ENCODE peak calls at places on chromosomes 13 and 19, in ten cellular contexts. G, Z, C, N, F, L, S, W, X and J are unnamed samples.

GRCh38 chr13:44396963-44397580 is 23.4 kb downstream of the SERP2 start:
- DNase-seq in G (no peak), Z (no peak), C (no peak), N (peak; percentile 92), F (no peak), L (peak; percentile 59), S (peak; percentile 64), W (no peak), X (no peak), J (peak; percentile 44)

GRCh38 chr13:50910483-50910805 is 853 bp downstream of the RNASEH2B start:
- DNase-seq in G (no peak), Z (no peak), C (no peak), N (peak; percentile 37), F (no peak), L (no peak), S (peak; percentile 57), W (peak; percentile 5), X (peak; percentile 65), J (peak; percentile 47)

GRCh38 chr13:58852076-58852475 is 1220.5 kb downstream of the PCDH17 start:
- DNase-seq in G (no peak), Z (no peak), C (no peak), N (peak; percentile 2), F (no peak), L (no peak), S (no peak), W (peak; percentile 19), X (peak; percentile 71), J (no peak)

GRCh38 chr19:956747-957451 is 27.2 kb upstream of the WDR18 start:
- DNase-seq in G (no peak), Z (no peak), C (no peak), N (peak; percentile 36), F (no peak), L (no peak), S (peak; percentile 84), W (peak; percentile 78), X (no peak), J (no peak)

GRCh38 chr13:107305178-107305577 is 737.2 kb upstream of the ARGLU1 start:
- DNase-seq in G (no peak), Z (no peak), C (no peak), N (no peak), F (no peak), L (no peak), S (no peak), W (no peak), X (no peak), J (no peak)

GRCh38 chr13:52393572-52394357 is 12.2 kb downstream of the THSD1 start:
- DNase-seq in G (no peak), Z (no peak), C (no peak), N (no peak), F (no peak), L (no peak), S (no peak), W (no peak), X (no peak), J (no peak)

GRCh38 chr19:2015611-2015950 is at the start of gene BTBD2:
- DNase-seq in G (peak; percentile 34), Z (no peak), C (no peak), N (peak; percentile 88), F (peak; percentile 34), L (no peak), S (peak; percentile 81), W (peak; percentile 29), X (peak; percentile 51), J (peak; percentile 93)

GRCh38 chr13:97141564-97142005 is 80.5 kb upstream of the MBNL2 start:
- DNase-seq in G (peak; percentile 24), Z (no peak), C (no peak), N (peak; percentile 89), F (no peak), L (peak; percentile 66), S (peak; percentile 88), W (peak; percentile 92), X (peak; percentile 88), J (peak; percentile 73)

GRCh38 chr13:40514797-40515196 is 151.6 kb downstream of the FOXO1 start:
- DNase-seq in G (no peak), Z (no peak), C (no peak), N (no peak), F (no peak), L (no peak), S (no peak), W (no peak), X (no peak), J (no peak)